ENCODE peak calls at places on chromosomes 13 and 19, in ten cellular contexts. G is activated CD4-positive, alpha-beta T cell treated with anti-CD3 and anti-CD28 coated beads, Interleukin-2, amount 50 U/mL, for 4 hours; Q is kidney tubule cell; X is sciatic nerve; O is fibroblast of the conjunctiva; U is HCEC 1CT; W is stimulated activated CD8-positive, alpha-beta memory T cell treated with anti-CD3 and anti-CD28 coated beads, Interleukin-7, amount 100 ng/mL, for 1 hour; Z is neural progenitor cell; P is HS-5; K is right lobe of liver. D is an unnamed sample.

GRCh38 chr13:35987572-35988513 is 143.3 kb downstream of the DCLK1 start:
- DNase-seq in Q (no peak), W (no peak), Z (no peak), U (no peak), K (peak), P (no peak), X (no peak), O (no peak), G (no peak), D (no peak)

GRCh38 chr19:42378225-42378929 is 11.7 kb downstream of the CNFN start:
- DNase-seq in U (no peak), P (no peak), X (no peak), Z (no peak), Q (no peak), K (no peak), G (no peak), O (no peak), W (no peak), D (no peak)

GRCh38 chr19:1466018-1466460 is 13.0 kb downstream of the C19orf25 start:
- DNase-seq in W (no peak), O (no peak), X (no peak), Z (no peak), P (no peak), Q (no peak), G (no peak), U (no peak), K (no peak), D (no peak)

GRCh38 chr13:82772802-82773201 is 1109.5 kb downstream of the SLITRK1 start:
- DNase-seq in X (no peak), P (no peak), Q (no peak), Z (no peak), O (peak), U (peak), W (no peak), K (no peak), G (no peak), D (peak)

GRCh38 chr13:26377038-26377437 is 123.1 kb downstream of the CDK8 start:
- DNase-seq in O (no peak), W (no peak), Q (peak), P (no peak), K (no peak), X (no peak), Z (peak), U (peak), G (no peak), D (no peak)

GRCh38 chr13:40116008-40116407 is 460.5 kb downstream of the COG6 start:
- DNase-seq in Z (no peak), U (peak), G (peak), X (no peak), Q (peak), P (no peak), K (peak), W (no peak), O (peak), D (peak)

GRCh38 chr13:30713133-30713532 is 22.2 kb upstream of the ALOX5AP start:
- DNase-seq in U (peak), Z (no peak), K (no peak), P (no peak), G (no peak), Q (peak), W (no peak), X (no peak), O (no peak), D (no peak)

GRCh38 chr13:23723463-23723862 is 153.3 kb downstream of the TNFRSF19 start:
- DNase-seq in O (no peak), Z (no peak), Q (no peak), X (no peak), W (no peak), P (no peak), K (no peak), U (peak), G (no peak), D (peak)

GRCh38 chr19:42091300-42092266 is 15.6 kb downstream of the ZNF574 start:
- DNase-seq in K (no peak), W (no peak), Z (no peak), Q (peak), O (no peak), P (no peak), U (no peak), G (no peak), X (no peak), D (no peak)

GRCh38 chr13:29513002-29513980 is 82.2 kb downstream of the SLC7A1 start:
- DNase-seq in Z (no peak), U (no peak), K (no peak), Q (peak), G (no peak), P (no peak), X (no peak), W (no peak), O (no peak), D (no peak)

GRCh38 chr13:41216160-41216559 is 21.8 kb upstream of the KBTBD7 start:
- DNase-seq in O (peak), U (peak), G (no peak), K (no peak), X (no peak), P (no peak), Q (no peak), W (no peak), Z (no peak), D (peak)

GRCh38 chr13:25881946-25882574 is 169.8 kb downstream of the SHISA2 start:
- DNase-seq in K (no peak), W (no peak), O (peak), Z (peak), U (no peak), P (no peak), Q (peak), G (no peak), X (no peak), D (peak)

GRCh38 chr19:55487884-55488687 is at the start of gene SSC5D:
- DNase-seq in Z (peak), W (no peak), K (no peak), X (no peak), O (peak), P (no peak), Q (no peak), U (peak), G (no peak), D (no peak)

GRCh38 chr13:97188207-97188606 is 33.9 kb upstream of the MBNL2 start:
- DNase-seq in O (no peak), Q (no peak), Z (no peak), W (no peak), K (no peak), G (no peak), P (no peak), X (no peak), U (no peak), D (no peak)

D was measured in astrocyte of the cerebellum.